ENCODE peak calls at places on chromosomes 2 and 18, in five cellular contexts. K is Panc1; M is epithelial cell of prostate; Q is psoas muscle; Y is effector memory CD4-positive, alpha-beta T cell. T is an unnamed sample.

GRCh38 chr18:79068299-79068945 is 772 bp upstream of the ATP9B start:
- DNase-seq in Q (peak; percentile 49), Y (no peak), K (no peak), M (no peak), T (no peak)

GRCh38 chr2:15748736-15749323 is 157.2 kb downstream of the DDX1 start:
- DNase-seq in M (no peak), Q (no peak), K (no peak), Y (no peak), T (no peak)

GRCh38 chr2:26011990-26012856 is 21.7 kb upstream of the RAB10 start:
- DNase-seq in Y (no peak), M (peak; percentile 80), Q (peak; percentile 72), K (peak; percentile 95), T (peak; percentile 55)

GRCh38 chr2:39723946-39724827 is 54.9 kb downstream of the THUMPD2 start:
- DNase-seq in Y (no peak), K (no peak), Q (no peak), M (no peak), T (no peak)

GRCh38 chr2:166539340-166540162 is 45.5 kb upstream of the SCN7A start:
- DNase-seq in Y (no peak), K (peak; percentile 35), M (no peak), Q (no peak), T (peak; percentile 55)

GRCh38 chr2:214379227-214379626 is 31.6 kb upstream of the VWC2L start:
- DNase-seq in M (no peak), K (no peak), Y (no peak), Q (no peak), T (no peak)

GRCh38 chr2:105114551-105114950 is 76.7 kb downstream of the MRPS9 start:
- DNase-seq in Q (no peak), M (no peak), K (peak; percentile 25), Y (no peak), T (peak; percentile 71)

GRCh38 chr2:190451561-190452176 is 43.5 kb downstream of the MFSD6 start:
- DNase-seq in Q (no peak), M (no peak), Y (no peak), K (no peak), T (no peak)

GRCh38 chr2:240857039-240858008 is 11.3 kb upstream of the AGXT start:
- DNase-seq in Y (no peak), Q (no peak), M (no peak), K (no peak), T (no peak)

GRCh38 chr2:48756289-48756688 is 765 bp upstream of the LHCGR start:
- DNase-seq in K (no peak), Y (no peak), Q (no peak), M (no peak), T (no peak)

GRCh38 chr2:8500124-8501054 is 181.5 kb upstream of the ID2 start:
- DNase-seq in Q (no peak), M (peak; percentile 6), K (no peak), Y (no peak), T (no peak)

GRCh38 chr2:45777996-45778719 is 126.7 kb downstream of the PRKCE start:
- DNase-seq in K (no peak), M (no peak), Y (no peak), Q (no peak), T (no peak)

GRCh38 chr2:107132141-107132540 is 246.2 kb upstream of the ST6GAL2 start:
- DNase-seq in Y (no peak), M (no peak), Q (no peak), K (no peak), T (no peak)

GRCh38 chr2:29847901-29848300 is 73.5 kb downstream of the ALK start:
- DNase-seq in K (no peak), Q (no peak), Y (no peak), M (no peak), T (no peak)

GRCh38 chr2:26759845-26760244 is 4.2 kb upstream of the SLC35F6 start:
- DNase-seq in Y (no peak), K (no peak), Q (no peak), M (no peak), T (no peak)

GRCh38 chr2:220043155-220043992 is 415.9 kb downstream of the SLC4A3 start:
- DNase-seq in M (no peak), K (no peak), Q (no peak), Y (no peak), T (peak; percentile 20)
- H3K27ac ChIP-seq in M (no peak overlapping the region), K (no peak overlapping the region), Q (no peak overlapping the region), Y (no peak overlapping the region), T (no peak overlapping the region)

GRCh38 chr2:232573821-232574435 is 23.4 kb downstream of the EIF4E2 start:
- DNase-seq in K (no peak), Y (no peak), Q (no peak), M (no peak), T (no peak)

GRCh38 chr2:232568161-232568560 is 17.7 kb downstream of the EIF4E2 start:
- DNase-seq in K (peak; percentile 15), Q (peak; percentile 57), Y (no peak), M (no peak), T (peak; percentile 78)

GRCh38 chr2:232573042-232573441 is 22.6 kb downstream of the EIF4E2 start:
- DNase-seq in Q (no peak), K (no peak), M (no peak), Y (no peak), T (no peak)

GRCh38 chr2:232574674-232575403 is 24.4 kb downstream of the EIF4E2 start:
- DNase-seq in Q (peak; percentile 88), M (no peak), K (no peak), Y (no peak), T (peak; percentile 49)

DNA sequence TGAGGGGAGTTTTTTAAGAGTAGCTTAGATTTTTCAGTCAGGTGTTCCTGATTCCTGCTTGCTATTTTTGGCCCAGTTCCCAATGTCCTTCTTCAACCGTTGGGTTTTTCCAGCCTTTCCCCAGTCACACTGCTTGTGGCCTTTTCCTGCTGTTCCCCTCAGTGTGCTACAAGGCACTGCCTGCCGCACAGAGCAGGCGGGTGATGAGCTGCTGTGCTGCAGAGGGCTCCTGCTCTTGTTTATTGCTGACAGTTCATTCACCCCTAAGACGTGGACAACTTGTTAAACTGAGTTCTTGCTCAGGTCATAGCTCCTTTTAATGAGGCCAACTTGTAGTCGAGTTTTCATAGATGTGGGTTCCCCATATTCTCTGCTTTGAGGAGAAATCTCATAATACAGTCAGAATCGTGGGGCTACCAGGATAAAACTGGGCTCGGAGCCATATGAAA is 20.6 kb downstream of the EIF4E2 start:
- DNase-seq in Q (no peak), K (no peak), Y (no peak), M (no peak), T (no peak)
- H3K27ac ChIP-seq in Q (peak overlapping the region; percentile 92), K (peak overlapping the region; percentile 41), Y (no peak overlapping the region), M (no peak overlapping the region), T (peak overlapping the region; percentile 57)

GRCh38 chr18:35376393-35376741 is 770 bp downstream of the ZNF396 start:
- DNase-seq in Q (peak; percentile 48), Y (no peak), M (no peak), K (no peak), T (no peak)
- H3K27ac ChIP-seq in Q (no peak overlapping the region), Y (peak overlapping the region; percentile 41), M (no peak overlapping the region), K (peak overlapping the region; percentile 61), T (no peak overlapping the region)

GRCh38 chr2:176491172-176491904 is 222.1 kb downstream of the MTX2 start:
- DNase-seq in Y (no peak), M (peak; percentile 99), Q (peak; percentile 90), K (no peak), T (peak; percentile 94)
- H3K27ac ChIP-seq in Y (no peak overlapping the region), M (peak overlapping the region; percentile 68), Q (peak overlapping the region; percentile 74), K (no peak overlapping the region), T (peak overlapping the region; percentile 92)

DNA sequence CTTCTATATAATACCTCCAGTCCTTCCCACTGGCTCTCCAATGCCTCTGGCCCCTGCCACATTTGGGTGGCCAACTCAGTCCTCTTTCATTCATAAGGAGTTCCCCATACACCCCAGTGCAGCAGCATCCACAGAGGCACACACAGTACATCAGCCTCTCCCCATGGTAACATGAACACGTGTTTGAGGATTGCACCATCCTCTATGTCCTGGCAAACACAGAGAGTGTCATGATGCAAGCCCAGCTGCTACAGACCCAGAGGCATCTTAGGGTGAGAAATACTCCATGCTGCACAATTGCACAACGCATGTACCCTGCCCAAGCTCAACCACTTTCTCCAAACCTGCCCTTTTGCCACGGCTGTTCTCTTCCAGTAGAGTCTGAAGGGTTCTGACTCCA is 11.5 kb downstream of the IGFBP5 start:
- DNase-seq in K (no peak), Q (peak; percentile 87), M (peak; percentile 86), Y (no peak), T (peak; percentile 95)
- H3K27ac ChIP-seq in K (no peak overlapping the region), Q (peak overlapping the region; percentile 89), M (no peak overlapping the region), Y (no peak overlapping the region), T (peak overlapping the region; percentile 94)

DNA sequence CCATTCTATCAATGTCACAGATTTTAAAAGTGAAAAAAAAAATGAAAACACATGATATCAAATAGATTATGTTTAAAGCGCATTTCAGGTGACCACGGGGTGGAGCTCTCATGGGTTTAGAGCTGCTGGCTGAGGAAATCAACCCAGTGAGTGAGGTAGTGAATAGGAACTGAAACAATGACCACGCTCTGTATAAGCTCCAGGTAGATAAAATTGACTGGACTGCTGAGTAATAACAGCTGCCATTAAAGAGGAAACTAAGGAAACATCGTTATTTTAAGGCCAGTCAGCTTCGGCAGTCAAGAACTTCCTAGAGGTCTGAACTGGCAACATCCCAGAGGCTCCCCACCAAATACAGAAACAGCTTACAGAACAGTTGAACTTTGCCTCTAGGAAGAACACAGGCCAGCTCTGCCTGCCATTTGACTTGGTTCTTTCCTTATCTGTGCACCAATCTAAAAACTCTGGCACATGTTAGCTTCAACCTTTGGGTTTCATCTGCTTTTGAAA is 185.9 kb downstream of the PDE1A start:
- DNase-seq in M (no peak), K (no peak), Q (no peak), Y (no peak), T (peak; percentile 11)
- H3K27ac ChIP-seq in M (no peak overlapping the region), K (no peak overlapping the region), Q (no peak overlapping the region), Y (no peak overlapping the region), T (no peak overlapping the region)

GRCh38 chr2:227416669-227417068 is 28.9 kb upstream of the SCYGR1 start:
- DNase-seq in K (no peak), M (no peak), Q (no peak), Y (no peak), T (no peak)
- H3K27ac ChIP-seq in K (no peak overlapping the region), M (no peak overlapping the region), Q (no peak overlapping the region), Y (no peak overlapping the region), T (no peak overlapping the region)